ENCODE peak calls at places on chromosomes 16 and 17, in five cellular contexts. T, G, E, A and D are unnamed samples.

GRCh38 chr17:193841-194806 is 12.7 kb upstream of the DOC2B start:
- DNase-seq in T (no peak), G (no peak), A (no peak), E (no peak), D (no peak)

GRCh38 chr17:40813804-40814203 is 8.6 kb downstream of the KRT10 start:
- DNase-seq in G (no peak), A (peak; percentile 47), T (no peak), E (no peak), D (no peak)

GRCh38 chr16:80991792-80992430 is 14.8 kb downstream of the CMC2 start:
- DNase-seq in T (no peak), E (no peak), G (no peak), A (no peak), D (no peak)

GRCh38 chr16:12917653-12918052 is 16.3 kb downstream of the SHISA9 start:
- DNase-seq in G (no peak), T (no peak), E (no peak), A (no peak), D (no peak)

GRCh38 chr17:299546-299945 is 53.1 kb downstream of the RPH3AL start:
- DNase-seq in A (no peak), G (no peak), E (peak; percentile 25), T (no peak), D (no peak)

GRCh38 chr16:17346774-17347569 is 123.8 kb downstream of the XYLT1 start:
- DNase-seq in G (no peak), E (no peak), T (no peak), A (no peak), D (no peak)

GRCh38 chr17:81453712-81454111 is 58.5 kb downstream of the BAHCC1 start:
- DNase-seq in T (no peak), A (no peak), E (no peak), G (no peak), D (no peak)

GRCh38 chr17:2700031-2700490 is 11.5 kb downstream of the CLUH start:
- DNase-seq in E (peak; percentile 20), G (no peak), T (no peak), A (no peak), D (no peak)

GRCh38 chr16:53785044-53785443 is 81.1 kb downstream of the FTO start:
- DNase-seq in E (no peak), A (peak; percentile 66), T (no peak), G (no peak), D (no peak)

GRCh38 chr17:56912105-56912999 is 1.5 kb downstream of the TRIM25 start:
- DNase-seq in T (peak; percentile 31), A (no peak), G (peak; percentile 76), E (peak; percentile 48), D (no peak)

GRCh38 chr17:48213797-48214196 is 106.2 kb downstream of the SNX11 start:
- DNase-seq in T (no peak), A (no peak), E (no peak), G (no peak), D (no peak)

GRCh38 chr17:18859256-18859655 is 1.3 kb downstream of the PRPSAP2 start:
- DNase-seq in E (no peak), G (no peak), A (peak; percentile 73), T (no peak), D (peak; percentile 37)

GRCh38 chr17:28493467-28493866 is 12.7 kb upstream of the FOXN1 start:
- DNase-seq in A (peak; percentile 78), G (no peak), E (no peak), T (no peak), D (no peak)

GRCh38 chr16:70438325-70438982 is 446 bp downstream of the ST3GAL2 start:
- DNase-seq in T (no peak), A (no peak), E (peak; percentile 47), G (no peak), D (no peak)

DNA sequence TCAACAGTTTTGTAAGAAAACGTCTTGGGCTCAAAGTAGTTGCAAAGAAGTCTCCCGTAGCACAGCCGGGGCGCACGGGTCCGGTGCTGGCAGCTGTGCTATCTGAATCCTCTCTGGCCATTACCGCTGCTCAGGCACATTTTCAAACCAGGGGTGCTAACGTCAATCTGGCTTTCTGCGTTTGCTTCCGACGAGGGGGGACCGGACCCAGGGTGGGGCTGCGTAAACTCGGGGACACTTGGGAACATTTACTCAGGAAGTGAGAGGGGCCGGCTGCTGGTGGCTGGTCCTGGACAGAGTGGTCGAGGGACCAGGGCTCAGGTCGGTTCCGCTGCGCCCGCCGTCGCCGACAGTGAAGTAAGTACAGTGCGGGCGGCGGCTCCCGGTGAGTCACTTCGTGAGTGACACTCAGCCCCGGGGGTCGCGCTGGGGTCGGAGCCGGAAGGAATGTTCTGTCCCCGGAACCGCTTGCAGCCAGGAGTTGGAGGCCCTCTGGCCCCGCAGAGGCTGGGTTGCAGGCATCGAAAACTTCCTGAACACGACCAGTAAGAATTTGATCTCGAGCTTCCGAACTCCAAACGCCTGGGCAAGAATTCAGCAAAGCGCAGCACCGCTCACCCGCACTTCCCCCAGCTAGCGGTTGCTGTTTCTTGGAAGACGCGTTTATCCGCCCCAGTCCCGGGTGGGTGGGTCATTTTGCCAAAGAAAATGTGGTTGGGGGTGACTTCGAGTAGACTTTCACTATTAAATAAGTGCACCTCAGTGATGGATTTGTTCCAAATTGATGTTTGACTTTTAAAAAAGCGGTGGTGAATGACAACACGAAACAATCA is 1.4 kb upstream of the HS3ST3B1 start:
- DNase-seq in E (peak; percentile 50), G (no peak), A (no peak), T (no peak), D (no peak)
- H3K4me3 ChIP-seq in E (peak overlapping the region; percentile 78), G (peak overlapping the region; percentile 59), A (peak overlapping the region; percentile 48), T (peak overlapping the region; percentile 78), D (no peak overlapping the region)

GRCh38 chr16:15993541-15993940 is 44.1 kb downstream of the ABCC1 start:
- DNase-seq in T (no peak), G (no peak), A (no peak), E (no peak), D (no peak)

GRCh38 chr16:15996432-15997109 is 47.2 kb downstream of the ABCC1 start:
- DNase-seq in G (peak; percentile 65), E (peak; percentile 65), A (peak; percentile 93), T (no peak), D (no peak)

GRCh38 chr16:15990902-15991301 is 41.5 kb downstream of the ABCC1 start:
- DNase-seq in T (no peak), E (no peak), G (no peak), A (no peak), D (no peak)

GRCh38 chr16:15993946-15994665 is 44.7 kb downstream of the ABCC1 start:
- DNase-seq in E (peak; percentile 42), G (no peak), T (no peak), A (peak; percentile 71), D (no peak)

DNA sequence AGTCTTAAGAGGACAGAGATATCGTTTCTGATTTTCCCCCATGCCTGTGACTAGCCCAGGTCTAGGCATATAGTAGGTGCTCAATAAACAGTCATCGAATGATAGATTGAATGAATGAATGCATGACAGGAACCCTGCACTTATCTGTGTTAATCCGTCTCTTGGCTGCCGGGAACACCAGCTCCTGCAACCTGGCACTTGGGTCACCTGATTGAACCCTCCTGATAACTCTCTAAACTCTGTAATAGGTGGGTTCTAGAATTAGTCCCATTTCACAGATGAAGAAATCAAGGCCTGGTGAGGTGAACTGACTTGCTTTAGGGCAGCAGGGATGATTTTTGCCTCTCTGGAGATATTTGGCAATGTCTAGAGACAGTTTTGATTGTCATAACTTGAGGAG is 43.7 kb downstream of the ABCC1 start:
- DNase-seq in G (no peak), E (no peak), T (no peak), A (no peak), D (no peak)
- H3K27ac ChIP-seq in G (no peak overlapping the region), E (no peak overlapping the region), T (no peak overlapping the region), A (peak overlapping the region; percentile 47), D (no peak overlapping the region)

DNA sequence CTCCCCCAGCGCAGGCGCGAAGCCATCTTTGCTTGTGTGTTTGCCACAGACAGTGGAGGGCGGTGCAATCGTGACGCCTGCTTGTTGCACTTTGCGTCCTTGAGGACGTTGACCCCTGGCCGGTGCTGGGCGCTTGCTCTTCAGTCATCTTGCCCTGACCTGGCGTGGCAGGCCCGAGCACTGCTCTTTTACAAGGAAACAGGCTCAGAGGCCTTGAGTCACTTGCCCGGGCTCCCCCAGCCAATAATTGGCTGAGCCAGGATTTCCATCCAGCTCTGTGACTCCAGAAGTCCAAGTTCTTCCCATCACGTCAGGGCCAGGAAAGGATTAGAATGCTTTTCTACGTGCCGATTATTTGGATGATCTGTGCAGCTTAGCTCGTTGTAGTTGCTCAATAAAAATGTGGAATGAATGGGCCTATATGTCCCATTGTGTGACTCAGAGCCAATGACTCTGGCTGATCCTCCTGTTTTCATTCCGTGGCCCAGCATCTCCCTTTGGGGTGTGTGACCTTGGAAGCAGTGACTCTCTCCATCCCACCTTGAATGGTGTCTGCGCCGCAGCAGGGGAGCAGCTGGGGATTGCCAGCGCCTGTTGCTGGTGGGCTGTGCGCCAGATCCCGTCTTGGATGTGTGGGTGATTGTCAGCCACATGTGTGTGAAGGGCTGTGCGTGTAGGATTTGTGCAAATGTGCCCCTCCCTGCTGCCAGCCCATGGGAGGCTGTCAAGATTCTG is 214.1 kb downstream of the SEC14L1 start:
- DNase-seq in T (no peak), G (no peak), E (peak; percentile 69), A (peak; percentile 98), D (no peak)
- TF ChIP-seq CTCF in T (no peak), G (no peak), E (no peak), A (no peak), D (no peak)

GRCh38 chr17:73011016-73011486 is 81.4 kb downstream of the SLC39A11 start:
- DNase-seq in G (no peak), E (no peak), T (no peak), A (no peak), D (no peak)
- H3K4me3 ChIP-seq in G (no peak overlapping the region), E (no peak overlapping the region), T (peak overlapping the region; percentile 5), A (no peak overlapping the region), D (no peak overlapping the region)